ENCODE peak calls at places on chromosomes 11 and 22, in seven cellular contexts. A is tibial nerve, Q is breast epithelium, R is neural progenitor cell, T is endothelial cell of umbilical vein, M is WERI-Rb-1, X is fibroblast of lung. O is an unnamed sample.

GRCh38 chr11:15446929-15447328 is 332.2 kb downstream of the INSC start:
- DNase-seq in A (no peak), Q (no peak), R (no peak), T (no peak), M (no peak), X (no peak), O (no peak)

GRCh38 chr11:44309483-44310197 is at the start of gene ALX4:
- DNase-seq in A (no peak), Q (no peak), R (peak; percentile 89), T (no peak), M (no peak), X (peak; percentile 17), O (peak; percentile 98)

GRCh38 chr11:44627911-44628729 is 62.7 kb downstream of the CD82 start:
- DNase-seq in A (peak; percentile 59), Q (no peak), R (no peak), T (peak; percentile 64), M (peak; percentile 9), X (peak; percentile 72), O (no peak)

GRCh38 chr11:11864803-11865202 is 23.0 kb downstream of the USP47 start:
- DNase-seq in A (no peak), Q (no peak), R (no peak), T (no peak), M (no peak), X (no peak), O (no peak)

GRCh38 chr22:29190915-29191314 is 14.8 kb upstream of the EMID1 start:
- DNase-seq in A (no peak), Q (no peak), R (no peak), T (no peak), M (no peak), X (no peak), O (no peak)

GRCh38 chr11:67345949-67346819 is 7.2 kb downstream of the POLD4 start:
- DNase-seq in A (no peak), Q (no peak), R (peak; percentile 44), T (peak; percentile 49), M (peak; percentile 25), X (peak; percentile 61), O (peak; percentile 60)

GRCh38 chr11:66706989-66707388 is 22.0 kb downstream of the SPTBN2 start:
- DNase-seq in A (no peak), Q (no peak), R (no peak), T (no peak), M (no peak), X (no peak), O (no peak)

GRCh38 chr11:57303990-57304579 is 20.7 kb downstream of the TNKS1BP1 start:
- DNase-seq in A (no peak), Q (no peak), R (no peak), T (no peak), M (peak; percentile 44), X (peak; percentile 69), O (no peak)

GRCh38 chr22:43855431-43855830 is 6.9 kb downstream of the SULT4A1 start:
- DNase-seq in A (no peak), Q (no peak), R (no peak), T (no peak), M (no peak), X (no peak), O (no peak)

GRCh38 chr22:20441631-20442484 is 4.2 kb upstream of the SCARF2 start:
- DNase-seq in A (no peak), Q (no peak), R (no peak), T (no peak), M (no peak), X (no peak), O (no peak)

GRCh38 chr11:113237261-113237660 is 77.1 kb upstream of the TTC12 start:
- DNase-seq in A (no peak), Q (no peak), R (no peak), T (no peak), M (no peak), X (no peak), O (no peak)

GRCh38 chr22:49838771-49839717 is 11.4 kb upstream of the BRD1 start:
- DNase-seq in A (no peak), Q (no peak), R (peak; percentile 37), T (no peak), M (no peak), X (peak; percentile 72), O (peak; percentile 54)

GRCh38 chr22:17548756-17549035 is 14.6 kb upstream of the SLC25A18 start:
- DNase-seq in A (no peak), Q (no peak), R (no peak), T (no peak), M (no peak), X (no peak), O (no peak)

GRCh38 chr11:71102251-71102995 is 150.0 kb downstream of the SHANK2 start:
- DNase-seq in A (no peak), Q (no peak), R (no peak), T (no peak), M (no peak), X (no peak), O (no peak)

GRCh38 chr11:113874096-113874919 is 1.1 kb downstream of the USP28 start:
- DNase-seq in A (no peak), Q (no peak), R (no peak), T (no peak), M (no peak), X (peak; percentile 8), O (peak; percentile 38)

GRCh38 chr11:129734654-129735053 is 81.0 kb upstream of the TMEM45B start:
- DNase-seq in A (no peak), Q (no peak), R (no peak), T (no peak), M (no peak), X (no peak), O (no peak)

GRCh38 chr11:95485115-95485900 is 254.3 kb upstream of the SESN3 start:
- DNase-seq in A (no peak), Q (no peak), R (no peak), T (no peak), M (no peak), X (peak; percentile 89), O (no peak)

GRCh38 chr11:18081551-18081950 is 24.3 kb downstream of the SAAL1 start:
- DNase-seq in A (no peak), Q (no peak), R (no peak), T (peak; percentile 5), M (no peak), X (no peak), O (peak; percentile 13)

GRCh38 chr22:45202333-45203149 is 38.2 kb downstream of the KIAA0930 start:
- DNase-seq in A (no peak), Q (peak; percentile 35), R (no peak), T (no peak), M (no peak), X (peak; percentile 52), O (no peak)

GRCh38 chr22:41939981-41940852 is 6.7 kb downstream of the CENPM start:
- DNase-seq in A (no peak), Q (peak; percentile 80), R (no peak), T (no peak), M (no peak), X (no peak), O (peak; percentile 53)

DNA sequence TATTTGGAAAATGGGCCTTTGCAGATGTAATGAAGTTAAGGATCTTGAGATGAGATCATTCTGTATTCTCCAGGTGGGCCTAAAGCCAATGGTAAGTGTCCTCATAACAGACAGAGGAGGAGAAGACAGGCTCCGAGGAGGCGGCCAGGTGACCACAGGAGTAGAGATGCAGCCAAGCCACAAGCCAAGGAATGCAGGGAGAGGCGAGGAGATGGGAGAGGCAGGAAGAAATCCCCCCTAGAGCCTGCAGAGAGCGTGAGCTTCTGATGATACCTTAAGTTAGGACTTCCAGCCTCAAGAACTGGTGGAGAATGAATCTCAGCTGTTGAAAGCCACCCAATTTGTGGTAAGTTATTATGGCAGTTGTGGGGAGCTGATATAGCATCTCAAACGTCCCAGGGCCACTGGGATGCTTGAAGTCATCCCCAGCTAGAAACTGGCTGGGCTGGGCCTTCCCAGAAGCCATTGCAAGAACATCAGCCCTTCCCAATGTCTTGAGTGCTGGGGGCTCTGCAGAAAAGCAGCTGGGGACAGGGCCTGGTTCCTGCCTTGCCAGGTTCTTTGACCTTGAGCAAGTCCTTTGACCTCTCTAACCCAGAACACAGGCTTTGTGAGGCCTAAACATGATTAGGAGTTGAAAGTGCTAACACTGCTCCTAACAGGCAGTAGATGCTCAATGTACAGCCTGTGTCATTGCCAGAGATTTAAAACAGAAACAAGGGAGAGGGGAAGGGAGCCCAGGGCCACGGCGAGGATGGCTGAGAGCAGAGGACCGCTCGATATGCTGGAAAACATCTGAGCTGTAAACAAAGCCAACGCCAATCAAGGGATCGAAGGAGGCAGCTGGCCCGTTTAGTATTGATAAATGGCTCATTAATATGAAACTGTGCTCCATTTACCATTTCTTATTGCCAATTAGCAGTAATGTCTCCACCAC is 632.3 kb downstream of the TBC1D22A start:
- DNase-seq in A (no peak), Q (no peak), R (no peak), T (no peak), M (no peak), X (peak; percentile 3), O (no peak)
- TF ChIP-seq CTCF in A (no peak), Q (no peak), R (no peak), T (no peak), M (no peak), X (no peak), O (no peak)

GRCh38 chr22:23356094-23356493 is 175.8 kb downstream of the BCR start:
- DNase-seq in A (no peak), Q (no peak), R (no peak), T (no peak), M (no peak), X (no peak), O (no peak)
- H3K4me3 ChIP-seq in A (no peak overlapping the region), Q (no peak overlapping the region), R (no peak overlapping the region), T (no peak overlapping the region), M (no peak overlapping the region), X (no peak overlapping the region), O (no peak overlapping the region)

DNA sequence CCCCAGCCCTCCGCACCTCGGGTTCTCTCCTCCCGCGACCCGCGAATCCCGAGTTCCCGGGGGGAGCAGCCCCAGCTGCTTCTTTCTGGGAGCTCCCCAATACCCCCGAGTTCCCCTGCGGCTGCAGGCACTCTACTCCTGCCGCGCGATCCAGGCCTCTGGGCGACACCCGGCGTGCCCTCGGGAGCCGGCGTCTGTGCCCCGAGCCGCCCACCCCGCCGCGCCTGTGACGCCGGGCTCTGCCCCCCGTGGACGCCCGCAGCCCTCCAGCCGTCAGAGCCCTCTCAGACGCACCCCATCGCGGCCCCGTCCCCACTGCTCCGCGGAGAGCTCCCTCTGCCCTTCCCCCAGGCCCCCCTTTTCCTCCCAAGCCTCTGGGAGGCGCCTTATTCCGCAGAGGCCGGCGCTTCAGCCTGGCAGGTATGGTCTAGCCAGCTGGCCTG is 422 bp downstream of the GLB1L2 start:
- DNase-seq in A (no peak), Q (no peak), R (peak; percentile 75), T (no peak), M (peak; percentile 64), X (no peak), O (peak; percentile 39)
- H3K27me3 ChIP-seq in A (no peaks in the 10 kb centered on the region), Q (no peaks in the 10 kb centered on the region), R (peaks cover 75% of the 10 kb centered on the region), T (peaks cover 16% of the 10 kb centered on the region), M (no peaks in the 10 kb centered on the region), X (peaks cover 4% of the 10 kb centered on the region), O (no peaks in the 10 kb centered on the region)

GRCh38 chr22:38996105-38996504 is 14.0 kb downstream of the APOBEC3B start:
- DNase-seq in A (no peak), Q (peak; percentile 7), R (no peak), T (no peak), M (no peak), X (no peak), O (no peak)
- TF ChIP-seq CTCF in A (no peak), Q (no peak), R (no peak), T (no peak), M (no peak), X (no peak), O (no peak)

GRCh38 chr11:125128450-125128849 is 17.0 kb upstream of the TMEM218 start:
- DNase-seq in A (no peak), Q (no peak), R (no peak), T (no peak), M (no peak), X (peak; percentile 75), O (no peak)
- H3K4me3 ChIP-seq in A (no peak overlapping the region), Q (no peak overlapping the region), R (no peak overlapping the region), T (no peak overlapping the region), M (no peak overlapping the region), X (no peak overlapping the region), O (no peak overlapping the region)

O was measured in A673.